ENCODE peak calls at places on chromosomes 6 and 20, in four cellular contexts. P is A549, L is HepG2, C is K562. Z is an unnamed sample.

GRCh38 chr6:133170602-133171001 is 70.6 kb upstream of the EYA4 start:
- DNase-seq in P (peak), L (peak), C (no peak), Z (no peak)

GRCh38 chr6:52733172-52733571 is 30.1 kb downstream of the GSTA2 start:
- DNase-seq in P (no peak), L (no peak), C (no peak), Z (no peak)

GRCh38 chr6:131594074-131594473 is 21.0 kb downstream of the ARG1 start:
- DNase-seq in P (no peak), L (no peak), C (no peak), Z (no peak)

GRCh38 chr6:168116446-168116974 is 37.5 kb upstream of the FRMD1 start:
- DNase-seq in P (no peak), L (no peak), C (no peak), Z (no peak)

GRCh38 chr6:52524921-52525320 is 51.9 kb downstream of the TRAM2 start:
- DNase-seq in P (no peak), L (no peak), C (no peak), Z (no peak)

GRCh38 chr6:105902401-105903031 is 183.6 kb upstream of the PRDM1 start:
- DNase-seq in P (no peak), L (no peak), C (no peak), Z (no peak)

GRCh38 chr20:37543828-37544227 is 16.2 kb upstream of the BLCAP start:
- DNase-seq in P (peak), L (peak), C (no peak), Z (no peak)

GRCh38 chr6:33124525-33124901 is 48.7 kb downstream of the HLA-DPB1 start:
- DNase-seq in P (no peak), L (no peak), C (no peak), Z (peak)

GRCh38 chr6:105120570-105120969 is 59.2 kb downstream of the POPDC3 start:
- DNase-seq in P (no peak), L (no peak), C (no peak), Z (no peak)

GRCh38 chr6:119349041-119349340 is 570 bp downstream of the MAN1A1 start:
- DNase-seq in P (no peak), L (no peak), C (no peak), Z (peak)

GRCh38 chr6:2576499-2576898 is 174.2 kb downstream of the MYLK4 start:
- DNase-seq in P (no peak), L (peak), C (no peak), Z (no peak)

GRCh38 chr6:1821188-1822183 is 211.8 kb downstream of the FOXC1 start:
- DNase-seq in P (no peak), L (peak), C (no peak), Z (no peak)

GRCh38 chr6:73969982-73970960 is 274.3 kb downstream of the CD109 start:
- DNase-seq in P (peak), L (peak), C (peak), Z (no peak)

GRCh38 chr6:50602191-50602810 is 111.0 kb upstream of the TFAP2D start:
- DNase-seq in P (peak), L (peak), C (peak), Z (no peak)

GRCh38 chr6:41039060-41039998 is at the start of gene UNC5CL:
- DNase-seq in P (peak), L (peak), C (peak), Z (peak)

GRCh38 chr20:10536531-10536930 is 101.4 kb downstream of the SLX4IP start:
- DNase-seq in P (peak), L (peak), C (no peak), Z (peak)

GRCh38 chr6:166627875-166628849 is 1.1 kb upstream of the RPS6KA2 start:
- DNase-seq in P (no peak), L (peak), C (peak), Z (peak)

GRCh38 chr6:288861-289260 is 3.4 kb upstream of the DUSP22 start:
- DNase-seq in P (no peak), L (no peak), C (no peak), Z (no peak)

GRCh38 chr6:115551510-115551909 is 509.2 kb downstream of the FRK start:
- DNase-seq in P (no peak), L (no peak), C (no peak), Z (no peak)

GRCh38 chr20:46914789-46915359 is 20.2 kb downstream of the EYA2 start:
- DNase-seq in P (no peak), L (no peak), C (no peak), Z (no peak)

GRCh38 chr6:93784794-93785757 is 365.7 kb upstream of the EPHA7 start:
- DNase-seq in P (peak), L (no peak), C (no peak), Z (no peak)

GRCh38 chr6:168301648-168302398 is 17.8 kb downstream of the DACT2 start:
- DNase-seq in P (peak), L (peak), C (no peak), Z (no peak)

GRCh38 chr20:41714030-41714429 is 95.9 kb upstream of the CHD6 start:
- DNase-seq in P (no peak), L (no peak), C (peak), Z (no peak)

GRCh38 chr20:5945963-5946362 is 4.4 kb downstream of the TRMT6 start:
- DNase-seq in P (peak), L (no peak), C (no peak), Z (no peak)

GRCh38 chr6:37576336-37576737 is 76.6 kb upstream of the CCDC167 start:
- DNase-seq in P (peak), L (no peak), C (peak), Z (no peak)

GRCh38 chr6:26339612-26340011 is 25.4 kb upstream of the BTN3A2 start:
- DNase-seq in P (no peak), L (no peak), C (no peak), Z (no peak)

GRCh38 chr6:8852332-8852731 is 417.0 kb upstream of the SLC35B3 start:
- DNase-seq in P (no peak), L (no peak), C (no peak), Z (no peak)

GRCh38 chr6:25659633-25660368 is 7.8 kb downstream of the SCGN start:
- DNase-seq in P (no peak), L (no peak), C (no peak), Z (no peak)

GRCh38 chr6:119966484-119966883 is 616.9 kb upstream of the MAN1A1 start:
- DNase-seq in P (no peak), L (peak), C (peak), Z (peak)

GRCh38 chr20:50110141-50111047 is 2.6 kb downstream of the UBE2V1 start:
- DNase-seq in P (peak), L (peak), C (no peak), Z (no peak)

GRCh38 chr6:40807484-40807883 is 220.3 kb upstream of the LRFN2 start:
- DNase-seq in P (peak), L (no peak), C (no peak), Z (no peak)

GRCh38 chr6:32982702-32983492 is 14.5 kb downstream of the BRD2 start:
- DNase-seq in P (no peak), L (no peak), C (peak), Z (no peak)

GRCh38 chr20:3765171-3765887 is 2.2 kb downstream of the ADISSP start:
- DNase-seq in P (no peak), L (no peak), C (no peak), Z (no peak)

GRCh38 chr20:2757969-2758368 is 42.5 kb downstream of the CPXM1 start:
- DNase-seq in P (no peak), L (no peak), C (no peak), Z (no peak)

GRCh38 chr20:2757001-2757400 is 43.4 kb downstream of the CPXM1 start:
- DNase-seq in P (no peak), L (no peak), C (no peak), Z (no peak)

GRCh38 chr20:2755451-2756055 is 44.9 kb downstream of the CPXM1 start:
- DNase-seq in P (no peak), L (no peak), C (no peak), Z (no peak)

GRCh38 chr20:2754426-2754825 is 46.0 kb downstream of the CPXM1 start:
- DNase-seq in P (no peak), L (no peak), C (no peak), Z (no peak)

DNA sequence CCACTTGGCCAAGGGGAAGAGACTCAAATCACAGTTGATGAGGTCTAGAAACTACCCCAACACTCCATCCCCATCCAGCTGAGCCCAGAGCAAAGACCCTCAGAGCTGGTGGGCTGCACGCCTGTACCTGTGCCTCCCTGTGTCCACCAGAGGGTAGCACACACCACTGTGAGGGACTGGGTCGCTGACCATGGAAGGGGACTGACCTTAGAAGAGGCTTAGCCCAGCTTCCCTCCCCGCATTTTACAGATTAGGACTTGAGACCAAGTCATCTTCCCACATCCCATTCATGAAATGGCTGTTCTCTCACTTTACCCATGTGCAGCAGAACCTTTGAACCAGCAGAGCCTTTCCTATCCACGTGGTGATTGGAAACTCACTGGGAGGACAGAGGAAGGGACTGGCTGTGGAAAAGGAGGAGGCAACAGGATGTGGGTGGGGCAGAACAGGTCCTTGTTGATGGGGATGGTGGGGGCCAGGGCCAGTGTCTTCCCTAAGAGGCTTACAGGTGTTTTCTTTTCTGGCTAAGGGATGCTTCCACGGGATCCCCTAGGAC is 44.3 kb downstream of the CPXM1 start:
- DNase-seq in P (peak), L (peak), C (peak), Z (peak)
- TF ChIP-seq NR3C1 in P (no peak), L (no peak), C (no peak), Z (no peak)

GRCh38 chr6:135266675-135267074 is 85.6 kb downstream of the MYB start:
- DNase-seq in P (no peak), L (no peak), C (no peak), Z (no peak)
- TF ChIP-seq NR3C1 in P (no peak), L (no peak), C (no peak), Z (no peak)

GRCh38 chr6:129795261-129795660 is 65.9 kb downstream of the TMEM244 start:
- DNase-seq in P (peak), L (no peak), C (no peak), Z (no peak)
- TF ChIP-seq NR3C1 in P (no peak), L (no peak), C (no peak), Z (no peak)

DNA sequence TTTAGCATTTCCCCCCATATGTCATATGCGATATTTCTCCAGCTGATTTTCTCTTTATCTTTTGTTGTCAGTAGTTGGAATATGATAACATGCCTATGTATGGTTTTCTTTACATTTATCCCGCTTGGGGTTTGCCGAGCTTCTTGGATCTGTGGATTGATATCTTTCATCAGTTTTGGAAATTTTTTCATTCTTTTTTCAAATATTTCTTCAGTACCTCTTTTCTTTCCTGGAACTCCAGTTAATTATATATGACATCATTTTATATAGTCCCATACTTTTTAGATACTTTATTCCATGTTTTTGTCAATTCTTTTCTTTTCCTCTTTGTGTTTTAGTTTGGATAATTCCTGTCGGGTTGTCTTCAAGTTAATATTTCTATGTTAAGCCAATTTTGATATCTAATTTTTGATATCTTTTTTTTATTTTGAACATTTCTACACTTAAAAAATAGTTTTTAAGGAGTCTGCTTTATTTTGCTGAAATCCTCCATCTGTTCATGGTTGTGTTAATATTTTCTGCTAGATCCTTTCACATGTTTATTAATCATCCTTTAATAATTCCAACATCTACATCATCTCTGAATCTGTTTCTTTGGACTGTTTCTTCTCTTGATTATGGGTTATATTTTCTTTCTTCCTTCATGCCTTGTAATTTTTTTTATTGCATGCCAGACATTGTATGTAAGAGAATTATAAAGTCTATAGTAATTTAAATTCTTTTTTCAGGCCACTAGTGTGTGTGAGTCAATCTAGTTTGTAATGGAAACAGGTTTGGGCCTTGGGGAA is 9.5 kb downstream of the ZDHHC14 start:
- DNase-seq in P (no peak), L (no peak), C (no peak), Z (no peak)
- TF ChIP-seq NR3C1 in P (no peak), L (no peak), C (no peak), Z (no peak)

GRCh38 chr6:148179786-148180185 is 162.9 kb upstream of the SASH1 start:
- DNase-seq in P (peak), L (no peak), C (peak), Z (peak)
- TF ChIP-seq NR3C1 in P (no peak), L (no peak), C (no peak), Z (no peak)

GRCh38 chr6:31441368-31442267 is 38.2 kb downstream of the MICA start:
- DNase-seq in P (peak), L (peak), C (peak), Z (peak)

GRCh38 chr6:31450736-31451135 is 47.2 kb upstream of the MICB start:
- DNase-seq in P (no peak), L (no peak), C (no peak), Z (no peak)

GRCh38 chr6:31446481-31446880 is 43.1 kb downstream of the MICA start:
- DNase-seq in P (no peak), L (no peak), C (no peak), Z (no peak)
- TF ChIP-seq NR3C1 in P (no peak), L (no peak), C (no peak), Z (no peak)